ENCODE peak calls at places on chromosomes 16 and 17, in four cellular contexts. U is ovary, D is stomach, M is A549. C is an unnamed sample.
A peak's percentile ranks its signal among the peaks of the same experiment; 100 is the strongest.

GRCh38 chr16:86347090-86347489 is 163.2 kb upstream of the FOXF1 start:
- DNase-seq in U (no peak), D (no peak), M (no peak), C (no peak)

GRCh38 chr16:87845807-87846619 is 23.3 kb downstream of the SLC7A5 start:
- DNase-seq in U (no peak), D (no peak), M (no peak), C (no peak)

GRCh38 chr17:10613775-10614513 is 43.2 kb downstream of the MYH3 start:
- DNase-seq in U (no peak), D (no peak), M (no peak), C (no peak)

GRCh38 chr17:64236827-64237403 is 26.1 kb downstream of the TEX2 start:
- DNase-seq in U (no peak), D (no peak), M (peak; percentile 44), C (no peak)

GRCh38 chr17:36933174-36934143 is 3.8 kb upstream of the LHX1 start:
- DNase-seq in U (no peak), D (no peak), M (no peak), C (no peak)

GRCh38 chr16:72723781-72724180 is 324.1 kb downstream of the ZFHX3 start:
- DNase-seq in U (no peak), D (no peak), M (no peak), C (no peak)

GRCh38 chr17:64128787-64129514 is 993 bp downstream of the ERN1 start:
- DNase-seq in U (peak; percentile 47), D (peak; percentile 53), M (peak; percentile 69), C (no peak)

GRCh38 chr16:57374067-57374534 is 1.8 kb downstream of the CX3CL1 start:
- DNase-seq in U (no peak), D (no peak), M (no peak), C (no peak)

GRCh38 chr16:51237861-51238378 is 86.8 kb upstream of the SALL1 start:
- DNase-seq in U (no peak), D (no peak), M (no peak), C (no peak)

GRCh38 chr17:33925650-33926049 is 329.4 kb upstream of the CCL2 start:
- DNase-seq in U (no peak), D (no peak), M (no peak), C (no peak)

DNA sequence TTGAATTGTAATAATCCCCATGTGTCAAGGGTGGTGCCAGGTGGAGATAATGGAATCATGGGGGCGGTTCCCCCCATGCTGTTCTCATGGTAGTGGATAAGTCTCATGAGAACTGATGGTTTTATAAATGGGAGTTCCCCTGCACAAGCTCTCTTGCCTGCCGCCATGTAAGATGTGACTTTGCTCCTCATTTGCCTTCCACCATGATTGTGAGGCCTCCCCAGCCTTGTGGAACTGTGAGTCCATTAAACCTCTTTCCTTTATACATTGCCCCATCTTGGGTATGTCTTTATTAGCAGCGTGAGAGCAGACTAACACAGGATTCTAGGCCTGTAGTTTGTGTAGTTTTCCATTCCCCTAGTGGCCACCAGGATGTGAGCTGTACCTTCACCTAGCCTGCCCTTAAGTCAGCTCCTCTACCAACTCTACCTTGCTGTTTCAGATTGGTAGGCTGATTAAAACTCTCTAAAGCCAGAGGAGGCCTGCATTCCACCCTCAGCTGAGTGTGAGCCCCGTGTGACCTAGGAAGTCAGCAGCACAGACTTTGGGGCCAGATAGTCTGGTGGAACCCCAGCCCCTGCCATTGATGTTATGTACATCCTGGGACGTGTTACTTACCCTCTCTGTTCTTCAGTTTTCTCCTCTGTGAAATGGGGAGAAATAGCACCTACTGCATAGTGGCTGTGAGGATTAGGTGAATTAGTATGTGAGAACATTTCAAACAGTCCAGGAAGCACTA is 252.4 kb upstream of the CACNG5 start:
- DNase-seq in U (no peak), D (no peak), M (no peak), C (no peak)
- TF ChIP-seq CTCF in U (no peak), D (no peak), M (no peak), C (no peak)

GRCh38 chr17:72517413-72518237 is 396.8 kb downstream of the SOX9 start:
- DNase-seq in U (no peak), D (peak; percentile 42), M (no peak), C (no peak)

GRCh38 chr17:72514888-72515287 is 394.1 kb downstream of the SOX9 start:
- DNase-seq in U (peak; percentile 68), D (no peak), M (no peak), C (no peak)

GRCh38 chr17:72514321-72514861 is 393.6 kb downstream of the SOX9 start:
- DNase-seq in U (no peak), D (no peak), M (no peak), C (no peak)

GRCh38 chr17:72516772-72517399 is 396.1 kb downstream of the SOX9 start:
- DNase-seq in U (peak; percentile 23), D (no peak), M (peak; percentile 59), C (no peak)

DNA sequence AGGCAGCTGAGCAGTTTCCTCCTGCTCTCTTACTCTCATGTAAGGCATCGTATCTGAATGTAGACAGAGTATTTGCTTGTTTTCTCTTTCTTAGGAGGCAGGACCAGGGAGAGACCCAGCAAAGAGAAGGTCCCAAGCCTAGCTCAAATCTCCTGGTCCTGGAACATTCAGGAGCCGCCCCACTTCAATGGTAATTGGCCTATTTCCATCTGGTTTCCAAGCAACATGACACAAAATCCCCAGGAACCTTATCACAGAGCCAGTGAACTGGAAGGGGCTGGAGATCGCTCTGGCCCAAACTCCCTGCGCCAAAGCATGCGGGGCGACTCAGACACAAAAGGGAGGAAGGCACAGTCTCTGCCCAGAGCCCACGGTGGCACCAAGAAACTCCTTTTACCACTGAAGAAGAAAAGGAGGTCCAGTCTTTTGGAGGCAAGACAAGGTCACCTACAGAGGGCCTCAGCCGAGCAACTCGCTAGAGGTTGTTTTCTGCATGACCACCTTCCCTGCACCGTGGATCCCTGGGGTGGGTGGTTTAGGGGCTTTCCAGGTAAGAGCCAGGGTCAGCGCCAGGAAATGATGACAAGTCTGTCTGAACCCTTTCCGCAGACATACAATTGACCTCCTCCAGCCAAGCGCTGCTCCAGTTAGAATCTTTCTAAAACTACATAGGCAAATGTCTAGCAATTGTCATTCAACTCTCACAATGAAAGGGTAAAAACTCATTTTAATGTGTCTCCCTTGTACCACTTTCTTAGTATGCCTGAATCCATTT is 394.7 kb downstream of the SOX9 start:
- DNase-seq in U (peak; percentile 31), D (peak; percentile 50), M (no peak), C (no peak)
- TF ChIP-seq EP300 in U (no peak), D (no peak), M (no peak), C (no peak)

GRCh38 chr16:65489531-65490023 is 367.7 kb upstream of the CDH11 start:
- DNase-seq in U (no peak), D (no peak), M (no peak), C (no peak)
- H3K4me1 ChIP-seq in U (no peaks in the 10 kb centered on the region), D (no peaks in the 10 kb centered on the region), M (no peaks in the 10 kb centered on the region), C (peaks cover 4% of the 10 kb centered on the region)

DNA sequence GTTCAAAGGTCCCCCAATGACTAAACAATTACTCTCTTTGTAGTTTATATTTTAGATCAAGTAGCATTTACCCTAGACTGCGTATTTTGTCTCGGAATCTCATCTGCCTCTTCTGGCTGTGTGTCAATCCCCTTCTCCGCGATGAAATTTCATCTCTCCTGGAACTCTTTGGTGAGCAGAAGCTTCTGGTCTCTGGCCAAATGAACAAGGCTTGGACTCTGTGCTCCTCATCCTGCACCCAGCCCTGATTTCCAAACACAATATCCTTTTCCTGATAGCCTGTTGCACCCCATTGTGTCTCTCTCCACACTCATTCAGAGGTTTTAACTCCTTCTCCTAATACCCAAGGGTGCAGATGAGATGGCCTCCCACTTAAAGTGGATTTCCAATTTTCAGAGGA is 609.4 kb upstream of the CDH5 start:
- DNase-seq in U (no peak), D (no peak), M (no peak), C (no peak)
- TF ChIP-seq CTCF in U (no peak), D (no peak), M (no peak), C (no peak)

DNA sequence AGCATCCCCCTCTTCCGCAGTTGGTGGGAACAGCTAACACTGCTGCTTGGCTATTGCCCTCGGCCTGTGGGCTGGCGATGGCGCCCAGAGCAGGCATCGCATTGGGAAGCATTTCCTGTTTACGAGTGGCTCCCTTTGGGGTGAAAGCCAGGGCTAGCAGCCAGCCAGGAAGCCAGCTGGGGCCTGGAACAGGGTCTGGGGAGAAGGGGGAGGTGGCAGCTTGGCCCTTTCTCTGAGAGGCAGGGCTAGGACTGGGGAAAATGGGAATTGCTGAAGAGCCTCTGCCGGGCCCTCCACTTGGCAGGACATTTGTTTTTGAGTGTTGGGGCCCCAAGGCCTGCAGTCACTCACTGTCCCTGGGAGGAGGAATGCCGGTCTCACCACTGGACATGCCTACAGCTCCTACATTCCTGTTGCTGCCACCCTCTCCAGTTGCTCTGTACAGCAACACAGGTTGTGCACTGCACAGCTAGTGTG is 2.5 kb upstream of the MTSS2 start:
- DNase-seq in U (peak; percentile 88), D (peak; percentile 57), M (no peak), C (no peak)
- TF ChIP-seq EP300 in U (no peak), D (no peak), M (no peak), C (no peak)

GRCh38 chr17:17934214-17934613 is 38.0 kb downstream of the TOM1L2 start:
- DNase-seq in U (no peak), D (no peak), M (no peak), C (no peak)
- H3K4me1 ChIP-seq in U (peaks cover 6% of the 10 kb centered on the region), D (peaks cover 22% of the 10 kb centered on the region), M (peaks cover 31% of the 10 kb centered on the region), C (peaks cover 63% of the 10 kb centered on the region)

GRCh38 chr16:27235938-27236245 is 32.6 kb downstream of the KDM8 start:
- DNase-seq in U (no peak), D (no peak), M (no peak), C (no peak)

GRCh38 chr16:27233731-27234130 is 30.4 kb downstream of the KDM8 start:
- DNase-seq in U (no peak), D (no peak), M (no peak), C (no peak)

GRCh38 chr16:27234171-27234570 is 30.8 kb downstream of the KDM8 start:
- DNase-seq in U (no peak), D (no peak), M (no peak), C (no peak)

GRCh38 chr16:27235055-27235937 is 32.0 kb downstream of the KDM8 start:
- DNase-seq in U (peak; percentile 85), D (peak; percentile 76), M (peak; percentile 40), C (peak; percentile 96)

GRCh38 chr16:27234603-27235002 is 31.3 kb downstream of the KDM8 start:
- DNase-seq in U (no peak), D (no peak), M (no peak), C (no peak)
- TF ChIP-seq CTCF in U (no peak), D (no peak), M (no peak), C (no peak)

DNA sequence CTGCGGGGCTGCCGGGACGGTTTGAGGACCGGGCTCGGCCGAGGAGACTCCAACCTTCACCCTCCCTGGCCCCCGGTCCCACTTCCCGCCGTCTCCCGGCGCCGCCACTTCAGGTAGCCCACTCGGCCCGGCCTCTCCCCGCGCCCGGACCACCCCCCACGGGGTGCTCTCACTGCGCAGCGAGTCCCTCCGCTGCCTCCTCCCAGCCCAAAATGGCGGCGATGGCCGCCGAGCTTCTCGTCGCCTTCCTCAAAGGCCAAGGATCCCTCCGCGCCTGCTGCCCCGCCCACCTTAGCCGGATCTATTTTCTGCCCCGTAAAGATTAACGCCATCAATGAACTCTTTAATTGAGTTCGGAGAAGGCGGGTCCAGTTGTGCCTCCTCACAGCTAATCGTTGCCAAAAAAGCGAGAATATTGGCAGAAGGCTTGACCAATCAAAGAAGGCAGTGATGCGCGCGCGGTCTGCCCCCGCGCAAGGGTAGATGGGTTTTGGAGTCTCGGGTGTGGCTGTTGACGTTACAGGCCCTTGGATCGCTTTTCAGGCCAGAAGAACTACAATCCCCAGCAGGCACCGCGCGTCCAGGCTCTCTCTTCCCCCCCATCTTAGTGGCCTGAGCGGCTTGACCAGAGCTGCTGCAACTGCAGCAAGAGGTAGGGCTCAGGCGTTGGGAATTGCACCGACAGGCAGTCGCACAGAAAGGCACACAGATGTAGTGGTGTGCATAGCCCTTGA is at the start of gene HEXIM2:
- DNase-seq in U (peak; percentile 99), D (peak; percentile 98), M (peak; percentile 98), C (peak; percentile 99)
- TF ChIP-seq EP300 in U (peak; percentile 74), D (no peak), M (no peak), C (no peak)

C was measured in suprapubic skin.